ENCODE peak calls at places on chromosomes 5 and 9, in four cellular contexts. K is stimulated activated CD4-positive, alpha-beta T cell treated with anti-CD3 and anti-CD28 coated beads, Interleukin-4, amount 100 ng/mL, for 4 hours; W is T-helper 2 cell; Q is sigmoid colon. A is an unnamed sample.

GRCh38 chr5:89584339-89584956 is 701.5 kb upstream of the MEF2C start:
- DNase-seq in K (no peak), W (no peak), Q (no peak), A (peak; percentile 35)

GRCh38 chr5:32551194-32551593 is 34.2 kb upstream of the SUB1 start:
- DNase-seq in K (no peak), W (no peak), Q (no peak), A (no peak)

GRCh38 chr5:90940227-90940995 is 381.8 kb downstream of the ADGRV1 start:
- DNase-seq in K (peak; percentile 4), W (no peak), Q (no peak), A (peak; percentile 51)

GRCh38 chr5:167716376-167716775 is 575.1 kb upstream of the WWC1 start:
- DNase-seq in K (no peak), W (no peak), Q (no peak), A (no peak)

GRCh38 chr9:128702949-128703615 is 779 bp downstream of the PKN3 start:
- DNase-seq in K (peak; percentile 35), W (no peak), Q (peak; percentile 71), A (no peak)

GRCh38 chr5:73039082-73039481 is 81.3 kb upstream of the TMEM171 start:
- DNase-seq in K (no peak), W (no peak), Q (no peak), A (no peak)

GRCh38 chr9:108057421-108058136 is 568.0 kb upstream of the KLF4 start:
- DNase-seq in K (no peak), W (no peak), Q (peak; percentile 81), A (peak; percentile 58)

GRCh38 chr9:94084314-94084713 is at the start of gene PTPDC1:
- DNase-seq in K (no peak), W (no peak), Q (no peak), A (no peak)

GRCh38 chr5:124395287-124395686 is 351.2 kb downstream of the ZNF608 start:
- DNase-seq in K (no peak), W (no peak), Q (no peak), A (no peak)

GRCh38 chr5:39219433-39219832 is at the start of gene FYB1:
- DNase-seq in K (no peak), W (no peak), Q (peak; percentile 77), A (no peak)

GRCh38 chr9:1458503-1458902 is 408.3 kb downstream of the DMRT2 start:
- DNase-seq in K (no peak), W (no peak), Q (no peak), A (peak; percentile 86)

GRCh38 chr5:5788793-5789192 is 366.3 kb downstream of the ICE1 start:
- DNase-seq in K (no peak), W (no peak), Q (no peak), A (no peak)

GRCh38 chr9:92722386-92723298 is 42.0 kb downstream of the BICD2 start:
- DNase-seq in K (no peak), W (no peak), Q (no peak), A (no peak)

GRCh38 chr9:38687389-38687842 is 32.5 kb downstream of the FAM240B start:
- DNase-seq in K (peak; percentile 19), W (no peak), Q (peak; percentile 72), A (no peak)

GRCh38 chr5:175889910-175890684 is 18.7 kb downstream of the CPLX2 start:
- DNase-seq in K (no peak), W (no peak), Q (peak; percentile 33), A (no peak)

GRCh38 chr5:67431191-67431590 is 234.6 kb upstream of the CD180 start:
- DNase-seq in K (no peak), W (no peak), Q (no peak), A (no peak)

GRCh38 chr5:88957000-88957399 is 74.0 kb upstream of the MEF2C start:
- DNase-seq in K (no peak), W (no peak), Q (no peak), A (no peak)

A was measured in HT-29.